ENCODE peak calls at places on chromosome 3, in five cellular contexts. One of them, this sample, is unnamed.

GRCh38 chr3:4824948-4825325 is 154.3 kb upstream of the BHLHE40 start:
- DNase-seq in pancreas: no peak
- DNase-seq in choroid plexus epithelial cell: peak
- DNase-seq in right lobe of liver: no peak
- DNase-seq in GM20000: no peak
- DNase-seq in this sample: no peak

GRCh38 chr3:132135628-132136333 is 101.0 kb upstream of the CPNE4 start:
- DNase-seq in pancreas: no peak
- DNase-seq in choroid plexus epithelial cell: peak
- DNase-seq in right lobe of liver: no peak
- DNase-seq in GM20000: no peak
- DNase-seq in this sample: no peak

GRCh38 chr3:24315991-24316390 is 178.7 kb downstream of the THRB start:
- DNase-seq in pancreas: no peak
- DNase-seq in GM20000: no peak
- DNase-seq in choroid plexus epithelial cell: peak
- DNase-seq in right lobe of liver: no peak
- DNase-seq in this sample: no peak

GRCh38 chr3:46889381-46890110 is 12.0 kb downstream of the PTH1R start:
- DNase-seq in choroid plexus epithelial cell: no peak
- DNase-seq in pancreas: no peak
- DNase-seq in right lobe of liver: no peak
- DNase-seq in GM20000: no peak
- DNase-seq in this sample: no peak

GRCh38 chr3:139758654-139759291 is 81.0 kb upstream of the NMNAT3 start:
- DNase-seq in pancreas: no peak
- DNase-seq in right lobe of liver: no peak
- DNase-seq in choroid plexus epithelial cell: peak
- DNase-seq in GM20000: no peak
- DNase-seq in this sample: no peak

GRCh38 chr3:42014443-42014945 is 52.6 kb upstream of the ULK4 start:
- DNase-seq in GM20000: no peak
- DNase-seq in right lobe of liver: no peak
- DNase-seq in choroid plexus epithelial cell: peak
- DNase-seq in pancreas: no peak
- DNase-seq in this sample: no peak

GRCh38 chr3:25478358-25478757 is 50.3 kb downstream of the RARB start:
- DNase-seq in GM20000: no peak
- DNase-seq in choroid plexus epithelial cell: no peak
- DNase-seq in right lobe of liver: no peak
- DNase-seq in pancreas: no peak
- DNase-seq in this sample: no peak

GRCh38 chr3:34782876-34783275 is 856.4 kb upstream of the ARPP21 start:
- DNase-seq in choroid plexus epithelial cell: no peak
- DNase-seq in right lobe of liver: no peak
- DNase-seq in GM20000: no peak
- DNase-seq in pancreas: no peak
- DNase-seq in this sample: no peak

GRCh38 chr3:178320481-178321352 is 215.5 kb upstream of the KCNMB2 start:
- DNase-seq in choroid plexus epithelial cell: peak
- DNase-seq in pancreas: peak
- DNase-seq in right lobe of liver: no peak
- DNase-seq in GM20000: no peak
- DNase-seq in this sample: no peak

GRCh38 chr3:67522081-67522480 is 132.3 kb downstream of the SUCLG2 start:
- DNase-seq in pancreas: no peak
- DNase-seq in choroid plexus epithelial cell: no peak
- DNase-seq in right lobe of liver: no peak
- DNase-seq in GM20000: no peak
- DNase-seq in this sample: no peak

GRCh38 chr3:43865376-43865775 is 174.6 kb downstream of the ABHD5 start:
- DNase-seq in choroid plexus epithelial cell: no peak
- DNase-seq in pancreas: no peak
- DNase-seq in right lobe of liver: no peak
- DNase-seq in GM20000: no peak
- DNase-seq in this sample: no peak

GRCh38 chr3:123447749-123448502 is 964 bp downstream of the ADCY5 start:
- DNase-seq in GM20000: peak
- DNase-seq in pancreas: no peak
- DNase-seq in choroid plexus epithelial cell: no peak
- DNase-seq in right lobe of liver: peak
- DNase-seq in this sample: no peak

GRCh38 chr3:125054436-125055164 is 1.2 kb downstream of the HEG1 start:
- DNase-seq in choroid plexus epithelial cell: peak
- DNase-seq in GM20000: peak
- DNase-seq in pancreas: no peak
- DNase-seq in right lobe of liver: no peak
- DNase-seq in this sample: no peak

GRCh38 chr3:101928890-101929289 is 79.6 kb downstream of the NFKBIZ start:
- DNase-seq in right lobe of liver: no peak
- DNase-seq in pancreas: no peak
- DNase-seq in GM20000: no peak
- DNase-seq in choroid plexus epithelial cell: peak
- DNase-seq in this sample: no peak

GRCh38 chr3:30777426-30777825 is 117.0 kb downstream of the GADL1 start:
- DNase-seq in choroid plexus epithelial cell: no peak
- DNase-seq in pancreas: no peak
- DNase-seq in GM20000: no peak
- DNase-seq in right lobe of liver: no peak
- DNase-seq in this sample: no peak

GRCh38 chr3:42010530-42010929 is 48.6 kb upstream of the ULK4 start:
- DNase-seq in GM20000: no peak
- DNase-seq in pancreas: no peak
- DNase-seq in choroid plexus epithelial cell: no peak
- DNase-seq in right lobe of liver: no peak
- DNase-seq in this sample: no peak

GRCh38 chr3:127092776-127093175 is 100.2 kb upstream of the PRR23E start:
- DNase-seq in pancreas: no peak
- DNase-seq in right lobe of liver: no peak
- DNase-seq in GM20000: no peak
- DNase-seq in choroid plexus epithelial cell: no peak
- DNase-seq in this sample: peak

GRCh38 chr3:79161941-79162340 is 605.9 kb downstream of the ROBO1 start:
- DNase-seq in choroid plexus epithelial cell: no peak
- DNase-seq in right lobe of liver: no peak
- DNase-seq in pancreas: no peak
- DNase-seq in GM20000: no peak
- DNase-seq in this sample: no peak

GRCh38 chr3:64575211-64575844 is 112.5 kb downstream of the ADAMTS9 start:
- DNase-seq in GM20000: peak
- DNase-seq in right lobe of liver: no peak
- DNase-seq in pancreas: no peak
- DNase-seq in choroid plexus epithelial cell: peak
- DNase-seq in this sample: no peak

GRCh38 chr3:73681610-73682009 is 56.9 kb upstream of the PDZRN3 start:
- DNase-seq in choroid plexus epithelial cell: peak
- DNase-seq in right lobe of liver: no peak
- DNase-seq in pancreas: no peak
- DNase-seq in GM20000: no peak
- DNase-seq in this sample: no peak

GRCh38 chr3:107426223-107426622 is 49.0 kb downstream of the CCDC54 start:
- DNase-seq in choroid plexus epithelial cell: no peak
- DNase-seq in right lobe of liver: no peak
- DNase-seq in pancreas: no peak
- DNase-seq in GM20000: no peak
- DNase-seq in this sample: no peak

GRCh38 chr3:196585044-196585757 is 16.7 kb downstream of the FBXO45 start:
- DNase-seq in choroid plexus epithelial cell: peak
- DNase-seq in GM20000: no peak
- DNase-seq in right lobe of liver: no peak
- DNase-seq in pancreas: no peak
- DNase-seq in this sample: no peak

GRCh38 chr3:109364088-109364487 is 26.7 kb upstream of the DPPA4 start:
- DNase-seq in choroid plexus epithelial cell: no peak
- DNase-seq in right lobe of liver: no peak
- DNase-seq in GM20000: no peak
- DNase-seq in pancreas: no peak
- DNase-seq in this sample: no peak

GRCh38 chr3:183178833-183179549 is 16.5 kb upstream of the LAMP3 start:
- DNase-seq in GM20000: peak
- DNase-seq in right lobe of liver: no peak
- DNase-seq in pancreas: peak
- DNase-seq in choroid plexus epithelial cell: peak
- DNase-seq in this sample: no peak

GRCh38 chr3:129314757-129315385 is 36.2 kb downstream of the HMCES start:
- DNase-seq in GM20000: peak
- DNase-seq in choroid plexus epithelial cell: peak
- DNase-seq in right lobe of liver: peak
- DNase-seq in pancreas: peak
- DNase-seq in this sample: no peak

GRCh38 chr3:14565791-14566588 is 25.8 kb upstream of the GRIP2 start:
- DNase-seq in choroid plexus epithelial cell: peak
- DNase-seq in pancreas: no peak
- DNase-seq in right lobe of liver: no peak
- DNase-seq in GM20000: no peak
- DNase-seq in this sample: no peak

GRCh38 chr3:10470120-10470665 is 35.2 kb downstream of the ATP2B2 start:
- DNase-seq in pancreas: no peak
- DNase-seq in choroid plexus epithelial cell: no peak
- DNase-seq in right lobe of liver: no peak
- DNase-seq in GM20000: no peak
- DNase-seq in this sample: no peak

GRCh38 chr3:63936929-63937328 is 24.7 kb upstream of the SCAANT1 start:
- DNase-seq in GM20000: no peak
- DNase-seq in choroid plexus epithelial cell: no peak
- DNase-seq in right lobe of liver: no peak
- DNase-seq in pancreas: no peak
- DNase-seq in this sample: no peak

GRCh38 chr3:127162947-127163645 is 29.8 kb upstream of the PRR23E start:
- DNase-seq in pancreas: no peak
- DNase-seq in choroid plexus epithelial cell: no peak
- DNase-seq in right lobe of liver: no peak
- DNase-seq in GM20000: no peak
- DNase-seq in this sample: peak

GRCh38 chr3:194984624-194985023 is 286.3 kb downstream of the XXYLT1 start:
- DNase-seq in choroid plexus epithelial cell: no peak
- DNase-seq in right lobe of liver: no peak
- DNase-seq in GM20000: no peak
- DNase-seq in pancreas: no peak
- DNase-seq in this sample: no peak

GRCh38 chr3:194986208-194987043 is 284.5 kb downstream of the XXYLT1 start:
- DNase-seq in right lobe of liver: no peak
- DNase-seq in GM20000: no peak
- DNase-seq in choroid plexus epithelial cell: no peak
- DNase-seq in pancreas: no peak
- DNase-seq in this sample: no peak

GRCh38 chr3:194984026-194984425 is 286.9 kb downstream of the XXYLT1 start:
- DNase-seq in pancreas: no peak
- DNase-seq in right lobe of liver: no peak
- DNase-seq in GM20000: no peak
- DNase-seq in choroid plexus epithelial cell: no peak
- DNase-seq in this sample: no peak

GRCh38 chr3:194983620-194984019 is 287.3 kb downstream of the XXYLT1 start:
- DNase-seq in right lobe of liver: no peak
- DNase-seq in pancreas: no peak
- DNase-seq in GM20000: no peak
- DNase-seq in choroid plexus epithelial cell: no peak
- DNase-seq in this sample: no peak

GRCh38 chr3:194985031-194985578 is 285.9 kb downstream of the XXYLT1 start:
- DNase-seq in GM20000: no peak
- DNase-seq in right lobe of liver: peak
- DNase-seq in pancreas: peak
- DNase-seq in choroid plexus epithelial cell: peak
- DNase-seq in this sample: no peak
- TF ChIP-seq CTCF in GM20000: no peak
- TF ChIP-seq CTCF in right lobe of liver: peak
- TF ChIP-seq CTCF in pancreas: no peak
- TF ChIP-seq CTCF in choroid plexus epithelial cell: peak
- TF ChIP-seq CTCF in this sample: peak

DNA sequence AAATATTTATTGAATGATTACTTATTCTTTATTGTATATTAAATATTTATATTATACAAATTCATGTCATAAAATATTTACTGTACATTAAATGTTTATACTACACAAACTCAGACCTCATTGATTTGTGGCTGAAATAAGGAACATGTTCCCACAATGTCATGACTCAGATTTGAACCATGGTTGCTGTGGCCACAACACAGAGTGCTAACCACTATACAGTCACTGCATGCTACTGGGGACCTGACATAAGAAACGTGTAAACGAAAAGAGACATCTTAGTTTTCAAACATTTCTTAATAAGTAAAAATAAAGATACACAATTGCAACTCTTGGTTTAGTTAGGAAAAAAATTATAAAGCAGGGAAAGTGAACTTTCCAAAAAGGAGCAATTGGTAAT is 99.1 kb upstream of the AGTR1 start:
- DNase-seq in right lobe of liver: no peak
- DNase-seq in GM20000: no peak
- DNase-seq in choroid plexus epithelial cell: no peak
- DNase-seq in pancreas: no peak
- DNase-seq in this sample: no peak
- TF ChIP-seq CTCF in right lobe of liver: no peak
- TF ChIP-seq CTCF in GM20000: no peak
- TF ChIP-seq CTCF in choroid plexus epithelial cell: no peak
- TF ChIP-seq CTCF in pancreas: no peak
- TF ChIP-seq CTCF in this sample: no peak

GRCh38 chr3:36738701-36739100 is 25.7 kb downstream of the DCLK3 start:
- DNase-seq in pancreas: peak
- DNase-seq in right lobe of liver: peak
- DNase-seq in GM20000: no peak
- DNase-seq in choroid plexus epithelial cell: peak
- DNase-seq in this sample: no peak

GRCh38 chr3:36740822-36741221 is 23.5 kb downstream of the DCLK3 start:
- DNase-seq in GM20000: no peak
- DNase-seq in pancreas: no peak
- DNase-seq in right lobe of liver: no peak
- DNase-seq in choroid plexus epithelial cell: no peak
- DNase-seq in this sample: no peak

GRCh38 chr3:36744770-36745169 is 19.6 kb downstream of the DCLK3 start:
- DNase-seq in right lobe of liver: no peak
- DNase-seq in choroid plexus epithelial cell: no peak
- DNase-seq in GM20000: no peak
- DNase-seq in pancreas: no peak
- DNase-seq in this sample: no peak

GRCh38 chr3:36743821-36744220 is 20.5 kb downstream of the DCLK3 start:
- DNase-seq in pancreas: no peak
- DNase-seq in choroid plexus epithelial cell: no peak
- DNase-seq in GM20000: no peak
- DNase-seq in right lobe of liver: no peak
- DNase-seq in this sample: no peak

DNA sequence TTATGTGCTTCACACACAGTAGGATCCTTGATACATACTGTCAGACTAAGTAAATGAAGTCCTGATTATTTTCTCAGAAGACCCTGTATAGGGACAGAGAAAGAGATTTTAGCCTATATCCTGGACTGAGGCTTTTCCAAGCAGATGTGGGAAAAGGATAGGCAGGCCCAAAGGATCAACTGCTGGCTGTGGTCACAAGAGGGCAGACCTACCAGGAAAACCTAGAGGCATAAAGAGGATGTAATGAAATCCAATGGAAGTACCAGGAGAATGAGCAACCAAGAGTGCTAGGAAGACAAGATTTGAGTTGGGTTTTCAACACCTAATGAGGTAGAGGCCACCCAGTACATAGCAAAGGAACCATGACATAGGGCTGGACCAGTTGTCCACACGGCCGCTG is 23.1 kb downstream of the DCLK3 start:
- DNase-seq in pancreas: no peak
- DNase-seq in GM20000: no peak
- DNase-seq in choroid plexus epithelial cell: no peak
- DNase-seq in right lobe of liver: no peak
- DNase-seq in this sample: no peak
- TF ChIP-seq CTCF in pancreas: no peak
- TF ChIP-seq CTCF in GM20000: no peak
- TF ChIP-seq CTCF in choroid plexus epithelial cell: peak
- TF ChIP-seq CTCF in right lobe of liver: no peak
- TF ChIP-seq CTCF in this sample: peak

GRCh38 chr3:175146258-175146657 is 287.1 kb downstream of the NAALADL2 start:
- DNase-seq in pancreas: no peak
- DNase-seq in right lobe of liver: no peak
- DNase-seq in GM20000: no peak
- DNase-seq in choroid plexus epithelial cell: peak
- DNase-seq in this sample: no peak
- TF ChIP-seq CTCF in pancreas: no peak
- TF ChIP-seq CTCF in right lobe of liver: peak
- TF ChIP-seq CTCF in GM20000: no peak
- TF ChIP-seq CTCF in choroid plexus epithelial cell: peak
- TF ChIP-seq CTCF in this sample: peak